ENCODE peak calls at places on chromosomes 1 and 21, in seven cellular contexts. U is activated CD8-positive, alpha-beta memory T cell treated with anti-CD3 and anti-CD28 coated beads, Interleukin-2, amount 50 U/mL, for 4 hours; F is GM12865; G is adrenal gland; M is caudate nucleus; P is GM04503; D is substantia nigra. T is an unnamed sample.

GRCh38 chr1:232686346-232686745 is 56.4 kb upstream of the SIPA1L2 start:
- DNase-seq in U (no peak), P (no peak), D (no peak), G (no peak), F (no peak), M (no peak), T (no peak)

GRCh38 chr21:41507521-41508414 is at the start of gene TMPRSS2:
- DNase-seq in D (no peak), F (no peak), P (no peak), G (no peak), M (no peak), U (no peak), T (no peak)

GRCh38 chr1:109823543-109824348 is 60.0 kb upstream of the EPS8L3 start:
- DNase-seq in M (no peak), F (no peak), D (no peak), P (no peak), U (no peak), G (peak), T (no peak)

GRCh38 chr1:224513383-224513782 is 78.8 kb upstream of the WDR26 start:
- DNase-seq in M (no peak), D (no peak), P (no peak), F (no peak), U (no peak), G (no peak), T (no peak)

GRCh38 chr1:223331929-223332328 is 32.0 kb downstream of the SUSD4 start:
- DNase-seq in D (no peak), P (no peak), F (no peak), U (no peak), M (no peak), G (no peak), T (no peak)

GRCh38 chr1:44390277-44390676 is 14.8 kb upstream of the RNF220 start:
- DNase-seq in P (peak), U (no peak), F (no peak), G (no peak), M (no peak), D (no peak), T (no peak)

GRCh38 chr1:233945573-233945972 is 41.1 kb downstream of the SLC35F3 start:
- DNase-seq in G (no peak), P (no peak), D (no peak), U (no peak), F (peak), M (no peak), T (no peak)

GRCh38 chr1:153612755-153613331 is at the start of gene S100A16:
- DNase-seq in F (no peak), P (peak), D (no peak), U (no peak), M (no peak), G (peak), T (no peak)

GRCh38 chr1:240611619-240612490 is at the start of gene GREM2:
- DNase-seq in P (peak), U (peak), G (peak), D (no peak), F (peak), M (peak), T (no peak)

GRCh38 chr1:243420968-243421675 is 165.3 kb downstream of the SDCCAG8 start:
- DNase-seq in U (no peak), G (no peak), F (no peak), D (no peak), P (no peak), M (peak), T (no peak)

GRCh38 chr1:170765712-170766330 is 101.9 kb downstream of the PRRX1 start:
- DNase-seq in G (no peak), M (no peak), U (no peak), D (no peak), P (peak), F (peak), T (no peak)

GRCh38 chr1:9611716-9612115 is 23.0 kb downstream of the TMEM201 start:
- DNase-seq in F (no peak), M (no peak), G (no peak), P (no peak), U (no peak), D (no peak), T (no peak)

GRCh38 chr1:33081554-33082305 is 777 bp downstream of the AZIN2 start:
- DNase-seq in D (no peak), F (no peak), P (no peak), U (no peak), G (no peak), M (peak), T (no peak)

GRCh38 chr1:211610779-211611556 is 32.0 kb upstream of the SLC30A1 start:
- DNase-seq in G (peak), M (no peak), D (no peak), P (peak), U (no peak), F (no peak), T (no peak)

GRCh38 chr1:21590116-21590905 is 78.8 kb downstream of the RAP1GAP start:
- DNase-seq in D (no peak), G (no peak), F (no peak), M (no peak), P (no peak), U (no peak), T (no peak)

GRCh38 chr1:176450526-176450925 is 12.4 kb upstream of the PAPPA2 start:
- DNase-seq in M (no peak), P (no peak), F (no peak), G (no peak), U (no peak), D (no peak), T (no peak)

GRCh38 chr1:3401585-3402257 is 52.7 kb upstream of the ARHGEF16 start:
- DNase-seq in M (no peak), F (no peak), G (no peak), U (no peak), D (no peak), P (no peak), T (no peak)

GRCh38 chr1:84996846-84997666 is at the start of gene MCOLN2:
- DNase-seq in D (no peak), P (no peak), G (no peak), U (peak), M (peak), F (peak), T (no peak)

GRCh38 chr1:164092603-164093353 is 466.2 kb upstream of the PBX1 start:
- DNase-seq in P (no peak), G (no peak), D (no peak), F (no peak), U (no peak), M (no peak), T (no peak)

GRCh38 chr1:97630281-97630680 is 290.6 kb downstream of the DPYD start:
- DNase-seq in D (no peak), P (no peak), F (no peak), U (no peak), G (no peak), M (no peak), T (no peak)

GRCh38 chr1:110471131-110471530 is 20.2 kb downstream of the PROK1 start:
- DNase-seq in U (no peak), M (no peak), D (no peak), F (no peak), P (no peak), G (no peak), T (no peak)

GRCh38 chr1:224065455-224065854 is 48.5 kb upstream of the FBXO28 start:
- DNase-seq in P (no peak), G (no peak), F (peak), M (no peak), D (no peak), U (no peak), T (no peak)

GRCh38 chr1:4058706-4059105 is 158.6 kb upstream of the C1orf174 start:
- DNase-seq in U (no peak), M (no peak), P (no peak), D (no peak), F (no peak), G (peak), T (no peak)

GRCh38 chr1:113792986-113793385 is 19.3 kb downstream of the RSBN1 start:
- DNase-seq in M (no peak), P (no peak), U (no peak), F (no peak), G (no peak), D (no peak), T (no peak)

GRCh38 chr1:186662752-186663151 is 17.5 kb downstream of the PTGS2 start:
- DNase-seq in P (no peak), U (no peak), D (no peak), G (no peak), F (no peak), M (no peak), T (no peak)

GRCh38 chr21:16945580-16945979 is 567.3 kb upstream of the CXADR start:
- DNase-seq in U (no peak), G (no peak), M (no peak), F (no peak), D (no peak), P (no peak), T (no peak)

GRCh38 chr1:46203738-46204405 is 738 bp downstream of the LURAP1 start:
- DNase-seq in D (no peak), G (no peak), U (no peak), P (no peak), M (no peak), F (no peak), T (no peak)

GRCh38 chr1:34359411-34359810 is 182.7 kb downstream of the C1orf94 start:
- DNase-seq in P (no peak), U (no peak), G (no peak), D (no peak), F (no peak), M (no peak), T (no peak)

GRCh38 chr21:45322960-45323461 is 35.3 kb upstream of the POFUT2 start:
- DNase-seq in P (no peak), F (no peak), U (peak), D (no peak), G (no peak), M (no peak), T (no peak)

GRCh38 chr1:180175806-180176205 is 21.1 kb downstream of the QSOX1 start:
- DNase-seq in U (no peak), F (no peak), M (no peak), P (no peak), G (no peak), D (no peak), T (no peak)

GRCh38 chr1:248924696-248925532 is 18.9 kb downstream of the PGBD2 start:
- DNase-seq in G (peak), M (no peak), U (peak), D (no peak), P (no peak), F (peak), T (no peak)

GRCh38 chr1:209590405-209590804 is 6.9 kb downstream of the CAMK1G start:
- DNase-seq in D (no peak), P (no peak), F (no peak), U (no peak), G (peak), M (peak), T (no peak)

GRCh38 chr1:28437260-28437923 is 67.9 kb downstream of the PHACTR4 start:
- DNase-seq in P (peak), M (no peak), F (no peak), G (peak), D (no peak), U (no peak), T (no peak)